ENCODE peak calls at places on chromosomes 2 and 18, in seven cellular contexts. D is upper lobe of left lung, Z is fibroblast of lung, P is WERI-Rb-1, Q is spleen, L is trophoblast cell, G is tibial artery. Y is an unnamed sample.

GRCh38 chr2:96788393-96789244 is 27.4 kb upstream of the CNNM3 start:
- DNase-seq in D (no peak), Z (peak; percentile 38), P (peak; percentile 94), Q (no peak), L (no peak), G (peak; percentile 78), Y (peak; percentile 70)

GRCh38 chr2:45713126-45713525 is 61.7 kb downstream of the PRKCE start:
- DNase-seq in D (no peak), Z (no peak), P (no peak), Q (no peak), L (no peak), G (no peak), Y (no peak)

GRCh38 chr18:5900249-5900648 is 4.9 kb upstream of the TMEM200C start:
- DNase-seq in D (no peak), Z (peak; percentile 91), P (no peak), Q (no peak), L (no peak), G (no peak), Y (no peak)

GRCh38 chr2:186427970-186428369 is 58.1 kb upstream of the ZC3H15 start:
- DNase-seq in D (no peak), Z (no peak), P (no peak), Q (no peak), L (no peak), G (no peak), Y (no peak)

GRCh38 chr2:61510674-61511671 is 27.2 kb downstream of the XPO1 start:
- DNase-seq in D (no peak), Z (no peak), P (no peak), Q (no peak), L (peak; percentile 63), G (no peak), Y (no peak)

GRCh38 chr2:199922856-199923255 is 11.8 kb downstream of the C2orf69 start:
- DNase-seq in D (no peak), Z (no peak), P (no peak), Q (no peak), L (no peak), G (no peak), Y (no peak)

GRCh38 chr2:239688098-239688497 is 287.3 kb upstream of the HDAC4 start:
- DNase-seq in D (peak; percentile 69), Z (no peak), P (no peak), Q (peak; percentile 58), L (no peak), G (peak; percentile 34), Y (no peak)

GRCh38 chr2:9110893-9111569 is 95.6 kb upstream of the ASAP2 start:
- DNase-seq in D (peak; percentile 19), Z (peak; percentile 43), P (peak; percentile 50), Q (no peak), L (no peak), G (no peak), Y (no peak)

GRCh38 chr2:98253461-98254073 is 92.7 kb upstream of the CNGA3 start:
- DNase-seq in D (no peak), Z (peak; percentile 75), P (no peak), Q (no peak), L (no peak), G (no peak), Y (peak; percentile 15)

GRCh38 chr2:106184394-106184793 is 9.7 kb downstream of the UXS1 start:
- DNase-seq in D (no peak), Z (no peak), P (no peak), Q (no peak), L (no peak), G (no peak), Y (no peak)

GRCh38 chr2:28674713-28675068 is 76.9 kb upstream of the PPP1CB start:
- DNase-seq in D (no peak), Z (no peak), P (no peak), Q (no peak), L (no peak), G (no peak), Y (no peak)

GRCh38 chr18:63322908-63323634 is 3.5 kb upstream of the BCL2 start:
- DNase-seq in D (no peak), Z (peak; percentile 56), P (peak; percentile 61), Q (no peak), L (peak; percentile 54), G (no peak), Y (peak; percentile 74)

GRCh38 chr2:226447896-226448295 is 351.7 kb downstream of the IRS1 start:
- DNase-seq in D (no peak), Z (peak; percentile 82), P (no peak), Q (no peak), L (no peak), G (no peak), Y (no peak)

GRCh38 chr2:97739893-97740245 is 26.5 kb downstream of the ZAP70 start:
- DNase-seq in D (no peak), Z (no peak), P (no peak), Q (peak; percentile 66), L (no peak), G (peak; percentile 41), Y (no peak)

GRCh38 chr2:95357717-95358280 is 44.7 kb upstream of the FAHD2A start:
- DNase-seq in D (no peak), Z (no peak), P (no peak), Q (no peak), L (no peak), G (peak; percentile 33), Y (no peak)

DNA sequence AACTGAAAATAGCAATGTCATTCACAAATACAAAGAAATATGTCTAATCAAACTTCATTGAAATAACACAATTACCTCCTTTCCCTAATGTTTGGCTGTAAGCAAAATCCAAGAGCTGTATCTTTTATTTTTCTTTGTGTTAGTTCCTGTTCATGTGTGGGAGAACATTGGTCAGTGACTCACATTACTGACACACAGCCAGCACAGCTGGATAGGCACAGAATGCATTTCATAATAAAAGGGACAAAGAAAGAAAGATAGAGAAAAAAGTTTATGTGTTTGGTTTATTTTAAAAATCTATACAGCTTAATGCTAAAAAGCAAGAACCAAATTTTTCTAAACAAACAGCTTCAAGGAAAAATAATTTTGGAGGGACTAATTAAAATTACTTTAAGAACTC is 185.6 kb upstream of the COL3A1 start:
- DNase-seq in D (no peak), Z (peak; percentile 93), P (no peak), Q (no peak), L (no peak), G (peak; percentile 84), Y (peak; percentile 18)
- H3K27ac ChIP-seq in D (no peak overlapping the region), Z (peak overlapping the region; percentile 43), P (no peak overlapping the region), Q (no peak overlapping the region), L (no peak overlapping the region), G (peak overlapping the region; percentile 75), Y (peak overlapping the region; percentile 62)

GRCh38 chr18:7173216-7173615 is 55.6 kb upstream of the LAMA1 start:
- DNase-seq in D (no peak), Z (no peak), P (no peak), Q (peak; percentile 44), L (peak; percentile 95), G (no peak), Y (no peak)

GRCh38 chr18:7174359-7175107 is 56.4 kb upstream of the LRRC30 start:
- DNase-seq in D (no peak), Z (no peak), P (peak; percentile 88), Q (peak; percentile 72), L (no peak), G (no peak), Y (no peak)

GRCh38 chr18:7172611-7173010 is 55.0 kb upstream of the LAMA1 start:
- DNase-seq in D (no peak), Z (peak; percentile 68), P (no peak), Q (peak; percentile 32), L (no peak), G (no peak), Y (no peak)

DNA sequence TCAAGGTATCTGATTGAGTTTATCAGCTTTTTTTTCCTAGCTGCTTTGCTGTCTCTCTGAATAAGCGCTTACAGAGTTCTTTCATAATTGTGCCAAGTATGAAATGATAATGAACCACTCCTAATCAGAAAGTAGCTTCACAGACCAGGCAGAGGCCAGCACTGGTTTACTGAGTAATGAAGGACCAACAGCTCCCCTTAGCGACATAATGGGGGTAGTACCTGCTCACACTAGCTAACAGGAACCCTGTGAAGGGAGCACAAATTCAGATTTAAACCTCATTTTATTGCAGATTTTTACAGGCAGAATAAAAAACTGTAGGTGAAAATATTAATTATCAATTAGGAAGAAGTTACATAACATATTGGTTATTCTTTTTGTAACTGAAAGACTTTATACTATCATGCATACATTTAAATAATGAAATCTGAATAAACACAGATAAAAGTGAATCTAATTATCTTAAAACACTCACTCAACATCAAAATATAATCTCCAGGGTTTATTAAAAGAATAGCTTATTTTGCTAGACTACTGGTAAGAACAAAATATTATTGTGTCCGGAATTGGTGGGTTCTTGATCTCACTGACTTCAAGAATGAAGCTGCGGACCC is 53.7 kb upstream of the LRRC30 start:
- DNase-seq in D (no peak), Z (peak; percentile 65), P (peak; percentile 68), Q (no peak), L (peak; percentile 53), G (no peak), Y (no peak)
- H3K9me3 ChIP-seq in D (no peaks in the 10 kb centered on the region), Z (no peaks in the 10 kb centered on the region), P (no peaks in the 10 kb centered on the region), Q (no peaks in the 10 kb centered on the region), L (no peaks in the 10 kb centered on the region), G (no peaks in the 10 kb centered on the region), Y (no peaks in the 10 kb centered on the region)

GRCh38 chr2:159054032-159054334 is 85.5 kb downstream of the TANC1 start:
- DNase-seq in D (no peak), Z (no peak), P (peak; percentile 80), Q (no peak), L (no peak), G (no peak), Y (no peak)
- H3K27ac ChIP-seq in D (no peak overlapping the region), Z (no peak overlapping the region), P (peak overlapping the region; percentile 28), Q (no peak overlapping the region), L (no peak overlapping the region), G (no peak overlapping the region), Y (no peak overlapping the region)

GRCh38 chr18:35290070-35290735 is at the start of gene ZSCAN30:
- DNase-seq in D (peak; percentile 99), Z (peak; percentile 94), P (peak; percentile 97), Q (peak; percentile 98), L (peak; percentile 93), G (peak; percentile 97), Y (peak; percentile 95)

GRCh38 chr18:35289293-35290069 is 548 bp downstream of the ZSCAN30 start:
- DNase-seq in D (no peak), Z (peak; percentile 17), P (no peak), Q (no peak), L (no peak), G (no peak), Y (peak; percentile 36)

GRCh38 chr18:35282353-35282752 is 7.7 kb downstream of the ZSCAN30 start:
- DNase-seq in D (no peak), Z (peak; percentile 88), P (no peak), Q (no peak), L (no peak), G (no peak), Y (no peak)

GRCh38 chr18:35283923-35284794 is 5.9 kb downstream of the ZSCAN30 start:
- DNase-seq in D (no peak), Z (no peak), P (no peak), Q (no peak), L (no peak), G (no peak), Y (peak; percentile 54)

GRCh38 chr18:35284846-35285245 is 5.2 kb downstream of the ZSCAN30 start:
- DNase-seq in D (no peak), Z (no peak), P (no peak), Q (no peak), L (no peak), G (no peak), Y (no peak)
- H3K9me3 ChIP-seq in D (no peaks in the 10 kb centered on the region), Z (no peaks in the 10 kb centered on the region), P (peaks cover 3% of the 10 kb centered on the region), Q (no peaks in the 10 kb centered on the region), L (peaks cover 17% of the 10 kb centered on the region), G (no peaks in the 10 kb centered on the region), Y (no peaks in the 10 kb centered on the region)